ENCODE peak calls at places on chromosomes 4 and X, in five cellular contexts. C is mesendoderm; R is HCT116; O is trophoblast cell; V is CD8-positive, alpha-beta memory T cell. I is an unnamed sample.

GRCh38 chr4:126470862-126471261 is 1156.1 kb downstream of the FAT4 start:
- DNase-seq in O (no peak), C (peak; percentile 11), V (no peak), R (no peak), I (no peak)

GRCh38 chrX:123993904-123994635 is 32.6 kb downstream of the STAG2 start:
- DNase-seq in V (no peak), C (no peak), O (no peak), R (no peak), I (no peak)

GRCh38 chrX:32530802-32531403 is 680.4 kb downstream of the DMD start:
- DNase-seq in R (no peak), O (peak; percentile 0), C (peak; percentile 48), V (no peak), I (no peak)

GRCh38 chrX:15761564-15762191 is 23.6 kb downstream of the CA5B start:
- DNase-seq in C (peak; percentile 58), V (peak; percentile 46), O (no peak), R (no peak), I (no peak)

GRCh38 chr4:186029731-186030421 is 39.1 kb upstream of the TLR3 start:
- DNase-seq in O (no peak), V (no peak), C (peak; percentile 34), R (no peak), I (peak; percentile 81)

GRCh38 chr4:1984406-1985191 is 24.2 kb downstream of the NELFA start:
- DNase-seq in O (no peak), R (no peak), C (no peak), V (no peak), I (no peak)

GRCh38 chrX:109774706-109775105 is 41.6 kb upstream of the ACSL4 start:
- DNase-seq in O (no peak), V (no peak), C (no peak), R (no peak), I (no peak)

GRCh38 chr4:145179201-145179860 is 1.1 kb downstream of the OTUD4 start:
- DNase-seq in R (peak; percentile 26), O (peak; percentile 61), V (peak; percentile 68), C (peak; percentile 54), I (peak; percentile 69)

GRCh38 chr4:2792711-2793577 is at the start of gene SH3BP2:
- DNase-seq in V (peak; percentile 50), O (peak; percentile 42), C (peak; percentile 83), R (peak; percentile 40), I (peak; percentile 87)

GRCh38 chr4:40662962-40663604 is 33.4 kb upstream of the RBM47 start:
- DNase-seq in O (peak; percentile 50), R (no peak), C (no peak), V (no peak), I (no peak)

GRCh38 chr4:6329478-6330383 is 60.1 kb downstream of the WFS1 start:
- DNase-seq in O (no peak), V (no peak), R (no peak), C (no peak), I (no peak)
- H3K27ac ChIP-seq in O (no peak overlapping the region), V (no peak overlapping the region), R (no peak overlapping the region), C (no peak overlapping the region), I (no peak overlapping the region)

DNA sequence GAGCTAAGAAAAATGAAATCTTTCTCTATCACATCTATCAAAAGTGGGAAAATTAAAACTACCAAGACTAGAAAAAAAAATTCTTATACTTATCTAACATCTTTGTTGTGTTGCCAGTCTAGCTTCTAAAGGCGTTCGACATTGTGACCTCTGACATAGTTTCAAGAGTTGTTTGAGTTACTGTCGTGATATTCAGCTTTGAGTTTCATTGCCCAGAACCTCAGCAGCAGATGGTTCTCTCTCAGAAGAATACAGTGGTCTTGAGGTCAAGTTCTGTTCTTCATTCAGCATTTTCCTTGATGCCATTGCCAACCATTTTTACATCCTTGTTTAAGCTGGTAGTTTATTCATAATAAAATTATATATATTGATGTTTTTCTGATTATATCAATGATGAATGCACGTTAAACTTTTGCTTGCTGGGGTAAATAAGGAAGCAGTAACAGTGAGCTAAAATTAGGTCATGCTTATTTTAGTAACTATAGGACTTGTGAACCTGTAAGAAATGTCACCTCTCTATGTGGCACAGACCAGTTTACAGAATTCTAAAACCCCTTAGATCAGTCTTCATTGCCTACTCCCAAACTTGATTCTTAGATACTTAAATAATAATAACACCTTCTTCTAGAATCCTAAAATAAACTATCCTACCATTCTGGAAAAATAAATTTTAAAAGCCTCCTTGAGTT is 23.1 kb upstream of the SMIM31 start:
- DNase-seq in C (no peak), O (no peak), R (no peak), V (no peak), I (no peak)
- H3K27ac ChIP-seq in C (no peak overlapping the region), O (no peak overlapping the region), R (no peak overlapping the region), V (no peak overlapping the region), I (no peak overlapping the region)

GRCh38 chr4:138405934-138406567 is 163.9 kb upstream of the SLC7A11 start:
- DNase-seq in V (no peak), C (no peak), R (no peak), O (peak; percentile 35), I (no peak)
- H3K27ac ChIP-seq in V (no peak overlapping the region), C (no peak overlapping the region), R (no peak overlapping the region), O (no peak overlapping the region), I (no peak overlapping the region)

GRCh38 chr4:102562995-102563394 is 61.8 kb downstream of the NFKB1 start:
- DNase-seq in C (no peak), V (no peak), O (no peak), R (no peak), I (no peak)

GRCh38 chr4:102557636-102558035 is 56.5 kb downstream of the NFKB1 start:
- DNase-seq in C (no peak), R (no peak), O (no peak), V (no peak), I (no peak)

GRCh38 chr4:102560743-102561341 is 59.7 kb downstream of the NFKB1 start:
- DNase-seq in V (no peak), R (no peak), O (no peak), C (no peak), I (no peak)

GRCh38 chr4:102564399-102564921 is 63.3 kb downstream of the NFKB1 start:
- DNase-seq in V (no peak), O (peak; percentile 32), R (no peak), C (no peak), I (no peak)

GRCh38 chr4:102560115-102560514 is 59.0 kb downstream of the NFKB1 start:
- DNase-seq in R (no peak), O (no peak), C (no peak), V (no peak), I (no peak)
- H3K27ac ChIP-seq in R (no peak overlapping the region), O (no peak overlapping the region), C (no peak overlapping the region), V (no peak overlapping the region), I (peak overlapping the region; percentile 33)

GRCh38 chr4:5451243-5451642 is 257.1 kb downstream of the EVC2 start:
- DNase-seq in R (no peak), V (no peak), C (no peak), O (no peak), I (no peak)
- H3K27ac ChIP-seq in R (no peak overlapping the region), V (no peak overlapping the region), C (no peak overlapping the region), O (no peak overlapping the region), I (no peak overlapping the region)